ENCODE peak calls at places on chromosome X, in nine cellular contexts. J is K562, S is thyroid gland, Z is BE2C, O is fibroblast of mammary gland, M is neural progenitor cell, R is HL-60, C is kidney epithelial cell, I is epithelial cell of esophagus. D is an unnamed sample.

GRCh38 chrX:130385520-130385919 is at the start of gene GPR119:
- DNase-seq in S (no peak), O (no peak), Z (no peak), M (no peak), C (no peak), R (no peak), J (no peak), I (no peak), D (no peak)

GRCh38 chrX:97199501-97199900 is 315.8 kb downstream of the RPA4 start:
- DNase-seq in M (no peak), O (no peak), Z (no peak), R (no peak), I (no peak), J (no peak), C (no peak), S (no peak), D (no peak)

GRCh38 chrX:10636337-10636736 is 16.0 kb upstream of the MID1 start:
- DNase-seq in S (peak), O (peak), C (no peak), I (peak), J (peak), Z (peak), R (no peak), M (peak), D (no peak)

GRCh38 chrX:48695524-48695875 is 1.0 kb upstream of the SUV39H1 start:
- DNase-seq in R (no peak), I (no peak), C (no peak), O (peak), J (no peak), M (no peak), Z (peak), S (peak), D (no peak)

GRCh38 chrX:81414630-81415029 is 212.7 kb downstream of the SH3BGRL start:
- DNase-seq in R (no peak), C (no peak), S (no peak), J (no peak), O (peak), M (no peak), Z (no peak), I (peak), D (no peak)

GRCh38 chrX:140709421-140709846 is at the start of gene LINC00632:
- DNase-seq in R (no peak), O (no peak), S (no peak), I (no peak), M (peak), C (no peak), J (no peak), Z (peak), D (no peak)

GRCh38 chrX:136762820-136763452 is 17.8 kb downstream of the ARHGEF6 start:
- DNase-seq in R (no peak), M (no peak), I (no peak), Z (peak), S (no peak), O (no peak), J (no peak), C (no peak), D (no peak)

GRCh38 chrX:138711399-138712347 is at the start of gene FGF13:
- DNase-seq in O (peak), C (no peak), I (peak), Z (peak), S (peak), J (no peak), M (peak), R (no peak), D (no peak)

GRCh38 chrX:56221101-56221500 is 11.1 kb upstream of the KLF8 start:
- DNase-seq in O (no peak), J (no peak), Z (no peak), I (no peak), M (no peak), C (no peak), R (no peak), S (no peak), D (no peak)

GRCh38 chrX:40083120-40083978 is 14.4 kb downstream of the BCOR start:
- DNase-seq in M (peak), C (no peak), R (peak), S (peak), J (peak), I (no peak), Z (no peak), O (no peak), D (no peak)

GRCh38 chrX:38055170-38055847 is 49.0 kb downstream of the SYTL5 start:
- DNase-seq in C (no peak), M (no peak), Z (no peak), J (no peak), O (peak), I (peak), S (peak), R (no peak), D (no peak)

GRCh38 chrX:44785652-44786051 is 58.2 kb upstream of the DUSP21 start:
- DNase-seq in J (no peak), O (peak), I (peak), Z (no peak), S (no peak), C (peak), R (no peak), M (no peak), D (no peak)

GRCh38 chrX:16171944-16172343 is 4.7 kb downstream of the MAGEB17 start:
- DNase-seq in S (no peak), J (no peak), I (no peak), Z (no peak), C (no peak), M (no peak), R (no peak), O (no peak), D (no peak)

GRCh38 chrX:109862386-109862910 is 129.4 kb upstream of the ACSL4 start:
- DNase-seq in S (no peak), M (no peak), J (no peak), C (no peak), O (no peak), I (no peak), Z (no peak), R (no peak), D (no peak)

GRCh38 chrX:149527705-149528104 is 13.1 kb upstream of the EOLA1 start:
- DNase-seq in R (peak), O (peak), C (no peak), Z (no peak), S (no peak), J (peak), I (peak), M (peak), D (no peak)

GRCh38 chrX:71216446-71216845 is 6.6 kb upstream of the GJB1 start:
- DNase-seq in C (no peak), S (peak), M (no peak), J (no peak), Z (no peak), R (no peak), O (no peak), I (no peak), D (no peak)
- H3K4me3 ChIP-seq in C (no peak), S (no peak), M (no peak), J (no peak), Z (no peak), R (no peak), O (no peak), I (no peak), D (no peak)

GRCh38 chrX:153775631-153776595 is 4.9 kb upstream of the SRPK3 start:
- DNase-seq in J (no peak), S (no peak), M (no peak), O (no peak), R (no peak), I (no peak), Z (peak), C (no peak), D (no peak)
- TF ChIP-seq CTCF in J (no peak), S (no peak), M (no peak), O (no peak), R (no peak), I (no peak), Z (no peak), C (no peak), D (no peak)

GRCh38 chrX:83511208-83511607 is 3.1 kb downstream of the POU3F4 start:
- DNase-seq in C (no peak), Z (no peak), M (peak), I (no peak), S (no peak), R (no peak), O (no peak), J (no peak), D (no peak)

GRCh38 chrX:83508526-83509245 is 596 bp downstream of the POU3F4 start:
- DNase-seq in C (no peak), J (no peak), Z (no peak), M (peak), S (no peak), O (no peak), R (no peak), I (no peak), D (no peak)

GRCh38 chrX:83510466-83511181 is 2.5 kb downstream of the POU3F4 start:
- DNase-seq in I (no peak), R (no peak), C (no peak), M (peak), J (no peak), O (no peak), Z (no peak), S (no peak), D (no peak)

GRCh38 chrX:83509246-83509801 is 1.2 kb downstream of the POU3F4 start:
- DNase-seq in Z (no peak), M (peak), O (no peak), C (no peak), S (no peak), J (no peak), I (no peak), R (no peak), D (no peak)

GRCh38 chrX:83512111-83512510 is 4.0 kb downstream of the POU3F4 start:
- DNase-seq in I (no peak), S (no peak), O (no peak), Z (no peak), R (no peak), J (no peak), M (no peak), C (no peak), D (no peak)
- H3K4me3 ChIP-seq in I (no peak), S (no peak), O (no peak), Z (no peak), R (no peak), J (no peak), M (no peak), C (no peak), D (no peak)

DNA sequence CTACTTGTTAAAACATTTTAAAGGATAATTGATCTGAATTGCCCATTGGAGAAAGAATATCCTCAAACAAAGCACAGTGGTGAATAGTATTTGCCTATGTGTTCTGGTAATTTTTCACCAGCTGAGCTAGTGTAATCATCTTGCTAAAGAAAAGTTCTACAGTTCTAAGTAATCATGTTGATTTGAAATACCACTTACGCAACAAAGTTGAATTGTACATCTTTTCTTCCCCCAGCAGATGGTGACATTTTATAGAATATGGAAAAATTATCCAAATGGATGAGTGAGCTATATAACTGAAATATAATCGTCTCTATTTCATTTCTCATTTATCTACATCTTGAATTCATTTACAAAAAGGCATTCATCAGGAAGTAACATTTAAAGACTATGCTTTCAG is 9.7 kb upstream of the ZNF674 start:
- DNase-seq in C (no peak), Z (no peak), R (no peak), O (peak), M (no peak), I (peak), S (no peak), J (no peak), D (no peak)
- TF ChIP-seq CTCF in C (no peak), Z (peak), R (no peak), O (peak), M (no peak), I (peak), S (peak), J (peak), D (no peak)

GRCh38 chrX:1397001-1397400 is 5.1 kb upstream of the SLC25A6 start:
- DNase-seq in O (no peak), R (no peak), J (no peak), S (no peak), M (no peak), Z (no peak), I (no peak), C (no peak), D (no peak)

GRCh38 chrX:1392376-1393130 is 640 bp upstream of the SLC25A6 start:
- DNase-seq in I (peak), M (peak), J (peak), C (no peak), R (peak), O (peak), Z (peak), S (peak), D (no peak)

GRCh38 chrX:1395646-1396216 is 3.8 kb upstream of the SLC25A6 start:
- DNase-seq in O (no peak), S (no peak), C (no peak), R (no peak), I (no peak), Z (no peak), M (no peak), J (no peak), D (no peak)

GRCh38 chrX:1393871-1394615 is 2.1 kb upstream of the SLC25A6 start:
- DNase-seq in C (no peak), S (no peak), O (no peak), Z (no peak), I (no peak), J (no peak), R (no peak), M (no peak), D (no peak)

DNA sequence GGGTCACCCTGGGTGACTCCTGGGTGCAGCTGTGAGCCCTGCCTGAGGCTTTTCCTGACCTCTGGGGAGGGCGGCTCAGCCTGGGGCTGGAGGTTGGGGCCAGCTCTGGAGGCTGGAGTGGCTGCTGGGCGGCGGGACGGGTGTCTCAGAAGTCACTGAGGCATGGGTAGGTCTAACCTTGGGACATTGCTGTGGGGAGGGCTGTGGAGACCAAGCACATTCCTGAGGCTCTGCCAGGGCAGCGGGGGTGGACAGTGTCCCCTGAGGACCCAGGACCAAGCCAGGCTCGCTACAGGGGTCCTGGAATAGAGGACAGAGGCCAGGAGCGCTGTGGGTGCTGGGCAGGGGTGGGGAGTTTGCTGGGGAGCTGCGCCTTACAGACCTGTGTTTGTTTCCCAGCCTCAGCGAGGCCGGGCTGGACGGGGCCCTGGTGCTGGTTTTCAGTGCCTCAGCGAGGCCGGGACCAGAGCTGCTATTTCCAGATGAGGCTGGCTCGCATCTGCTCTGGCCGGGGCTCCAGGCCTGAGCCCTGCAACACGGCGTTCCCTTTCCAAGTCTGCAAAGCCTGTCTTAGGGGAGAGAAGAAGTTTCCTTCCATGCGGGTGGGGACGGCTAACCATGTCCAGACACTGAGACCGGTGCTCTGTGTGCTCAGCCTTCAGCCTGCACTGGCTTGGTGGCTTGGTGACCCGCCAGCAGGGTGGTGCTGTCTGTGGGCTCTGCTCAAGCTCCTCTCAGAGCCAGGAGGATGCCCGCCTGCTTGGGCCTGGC is 3.0 kb upstream of the SLC25A6 start:
- DNase-seq in M (no peak), C (no peak), I (no peak), J (no peak), R (no peak), Z (no peak), S (peak), O (no peak), D (no peak)
- H3K4me3 ChIP-seq in M (no peak), C (peak), I (no peak), J (no peak), R (no peak), Z (no peak), S (no peak), O (peak), D (no peak)

GRCh38 chrX:133473451-133473850 is 58.2 kb upstream of the GPC4 start:
- DNase-seq in J (no peak), Z (no peak), M (no peak), I (peak), R (no peak), O (peak), S (no peak), C (no peak), D (no peak)

GRCh38 chrX:133465254-133465653 is 50.0 kb upstream of the GPC4 start:
- DNase-seq in C (no peak), O (no peak), M (no peak), S (no peak), I (no peak), R (no peak), J (no peak), Z (no peak), D (no peak)

DNA sequence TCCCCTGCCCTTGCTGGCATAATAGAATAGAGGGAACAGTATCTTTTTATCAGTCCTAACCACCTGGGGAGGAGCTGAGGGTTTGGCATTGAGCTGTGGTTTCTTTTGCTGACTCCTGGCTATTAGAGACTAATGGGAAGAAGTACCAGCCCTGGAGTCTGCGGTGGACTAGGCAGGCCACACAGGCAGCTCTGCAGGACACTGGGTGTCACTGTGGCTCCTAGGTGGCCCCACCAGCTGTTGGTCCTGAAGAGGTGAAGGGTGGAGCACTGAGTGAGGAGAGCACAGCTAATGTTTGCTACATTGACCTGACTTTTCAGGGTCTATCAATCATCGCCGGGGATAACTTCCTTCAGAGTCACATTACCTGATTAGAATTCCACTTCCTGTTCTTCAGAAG is 52.8 kb upstream of the GPC4 start:
- DNase-seq in R (no peak), J (no peak), S (no peak), O (no peak), Z (no peak), M (no peak), C (no peak), I (no peak), D (no peak)
- TF ChIP-seq CTCF in R (no peak), J (no peak), S (no peak), O (no peak), Z (no peak), M (no peak), C (no peak), I (no peak), D (no peak)

DNA sequence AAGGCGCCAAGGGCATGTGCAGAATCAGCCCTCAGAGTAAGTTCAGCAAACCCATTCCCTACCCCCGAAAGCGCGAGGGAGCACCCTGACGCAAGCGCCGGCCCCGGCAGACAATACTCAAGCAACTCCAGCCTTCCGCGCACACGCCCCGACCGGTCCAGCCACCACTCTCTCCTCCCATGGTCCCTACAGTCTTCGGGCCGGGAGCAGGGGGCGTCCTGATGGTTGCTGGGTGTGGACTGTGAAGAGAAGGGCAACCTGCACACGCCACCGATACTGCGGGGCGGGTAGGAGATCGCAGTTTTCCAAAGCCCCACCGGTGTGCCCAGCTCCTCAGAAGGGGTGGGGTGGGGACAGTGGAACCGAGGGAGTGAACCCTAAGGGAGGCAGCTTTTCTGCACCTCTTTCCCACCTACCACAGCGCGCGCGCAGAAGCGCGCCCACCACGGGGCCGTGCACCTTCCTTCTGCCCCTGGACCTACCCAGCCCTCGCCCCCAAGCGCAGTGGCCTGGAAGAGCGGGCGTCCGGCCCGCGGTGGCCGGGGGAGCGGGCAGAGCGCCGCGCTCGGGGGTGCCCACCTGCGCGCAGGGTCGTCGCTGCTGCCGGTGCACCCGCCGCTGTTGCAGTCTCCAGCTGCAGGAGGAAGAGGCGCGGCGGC is 650.2 kb upstream of the DIPK2B start:
- DNase-seq in Z (no peak), C (no peak), R (peak), S (peak), J (no peak), M (peak), O (peak), I (peak), D (no peak)
- H3K4me3 ChIP-seq in Z (no peak), C (peak), R (peak), S (peak), J (no peak), M (peak), O (peak), I (peak), D (no peak)

DNA sequence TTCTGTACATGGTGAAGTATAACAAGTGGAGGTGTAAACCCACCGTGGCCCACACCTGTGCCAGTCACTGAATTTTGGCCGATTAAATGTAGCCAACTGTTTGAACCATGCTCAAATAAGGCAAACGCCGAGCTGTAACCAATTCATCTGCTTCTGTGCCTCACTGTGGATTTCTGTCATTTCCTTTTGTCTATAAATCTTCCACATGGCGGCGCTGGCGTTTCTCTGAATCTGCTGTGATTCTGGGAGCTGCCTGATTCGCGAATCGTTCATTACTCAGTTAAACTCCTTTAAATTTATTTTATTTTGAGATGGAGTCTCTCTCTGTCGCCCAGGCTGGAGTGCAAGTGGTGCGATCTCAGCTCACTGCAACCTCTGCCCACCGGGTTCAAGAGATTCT is 19.2 kb downstream of the SUPT20HL2 start:
- DNase-seq in Z (peak), R (peak), S (no peak), O (peak), C (no peak), I (no peak), M (peak), J (peak), D (no peak)
- TF ChIP-seq CTCF in Z (peak), R (no peak), S (no peak), O (peak), C (no peak), I (peak), M (peak), J (peak), D (no peak)